ENCODE peak calls at places on chromosomes 13 and 19, in four cellular contexts. J, E, F and U are unnamed samples.

GRCh38 chr19:7533281-7533819 is 2.2 kb upstream of the PNPLA6 start:
- DNase-seq in E (no peak), F (no peak), J (no peak), U (no peak)

GRCh38 chr13:112729408-112729807 is 39.6 kb downstream of the ATP11A start:
- DNase-seq in J (no peak), E (no peak), F (no peak), U (no peak)

GRCh38 chr19:2115911-2116426 is 19.3 kb downstream of the IZUMO4 start:
- DNase-seq in J (no peak), F (no peak), E (no peak), U (no peak)

GRCh38 chr13:79413521-79413920 is 7.5 kb upstream of the RBM26 start:
- DNase-seq in J (peak; percentile 35), F (no peak), E (no peak), U (no peak)

GRCh38 chr13:69704311-69704710 is 403.3 kb upstream of the ATXN8OS start:
- DNase-seq in J (peak; percentile 2), E (no peak), F (no peak), U (peak; percentile 80)

GRCh38 chr13:80363890-80364503 is 23.1 kb upstream of the SPRY2 start:
- DNase-seq in F (peak; percentile 21), J (peak; percentile 5), E (peak; percentile 18), U (no peak)

GRCh38 chr19:43809762-43810696 is 7.8 kb upstream of the LYPD5 start:
- DNase-seq in F (peak; percentile 44), E (peak; percentile 29), J (peak; percentile 60), U (peak; percentile 48)

GRCh38 chr19:1081301-1082164 is 13.6 kb downstream of the POLR2E start:
- DNase-seq in E (no peak), F (no peak), J (no peak), U (no peak)

GRCh38 chr19:57063070-57063469 is 56.7 kb upstream of the USP29 start:
- DNase-seq in F (no peak), E (no peak), J (no peak), U (no peak)

DNA sequence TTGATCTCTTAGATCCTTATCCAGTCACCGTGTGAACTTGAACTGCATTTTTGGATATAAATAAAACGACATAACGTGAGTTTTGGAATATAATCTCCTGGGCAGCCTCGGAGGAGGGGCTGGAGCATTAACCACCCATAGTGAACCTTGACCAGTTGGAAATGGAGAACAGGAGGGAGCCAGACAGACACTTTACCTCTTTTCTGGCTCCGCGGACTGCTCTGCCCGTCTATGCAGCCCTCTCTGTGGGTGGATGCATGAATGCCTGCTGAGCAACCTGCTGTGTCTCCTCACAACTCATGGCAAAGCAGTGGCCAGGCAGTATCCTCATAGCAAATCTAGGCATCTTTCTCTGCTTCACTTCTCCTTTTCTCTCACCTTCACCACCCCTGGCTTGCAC is 10.5 kb upstream of the COG3 start:
- DNase-seq in E (no peak), J (no peak), F (no peak), U (no peak)
- H3K9me3 ChIP-seq in E (peaks cover 8% of the 10 kb centered on the region), J (no peaks in the 10 kb centered on the region), F (no peaks in the 10 kb centered on the region), U (no peaks in the 10 kb centered on the region)

GRCh38 chr13:49554387-49554786 is 31.0 kb downstream of the RCBTB1 start:
- DNase-seq in F (no peak), J (no peak), E (no peak), U (no peak)

GRCh38 chr13:49546559-49546958 is 38.8 kb downstream of the RCBTB1 start:
- DNase-seq in F (no peak), J (no peak), E (no peak), U (no peak)

GRCh38 chr13:49553888-49554287 is 31.5 kb downstream of the RCBTB1 start:
- DNase-seq in F (no peak), J (no peak), E (no peak), U (no peak)

GRCh38 chr13:49549289-49549688 is 36.1 kb downstream of the RCBTB1 start:
- DNase-seq in J (no peak), E (no peak), F (no peak), U (no peak)

GRCh38 chr13:49551245-49551644 is 34.1 kb downstream of the RCBTB1 start:
- DNase-seq in E (no peak), F (no peak), J (no peak), U (no peak)
- H3K9ac ChIP-seq in E (no peak overlapping the region), F (no peak overlapping the region), J (no peak overlapping the region), U (no peak overlapping the region)

GRCh38 chr19:9498183-9498902 is at the start of gene ZNF560:
- DNase-seq in E (no peak), J (peak; percentile 2), F (peak; percentile 11), U (peak; percentile 6)
- H3K9me3 ChIP-seq in E (peaks cover 38% of the 10 kb centered on the region), J (peaks cover 19% of the 10 kb centered on the region), F (peaks cover 4% of the 10 kb centered on the region), U (peaks cover 13% of the 10 kb centered on the region)

DNA sequence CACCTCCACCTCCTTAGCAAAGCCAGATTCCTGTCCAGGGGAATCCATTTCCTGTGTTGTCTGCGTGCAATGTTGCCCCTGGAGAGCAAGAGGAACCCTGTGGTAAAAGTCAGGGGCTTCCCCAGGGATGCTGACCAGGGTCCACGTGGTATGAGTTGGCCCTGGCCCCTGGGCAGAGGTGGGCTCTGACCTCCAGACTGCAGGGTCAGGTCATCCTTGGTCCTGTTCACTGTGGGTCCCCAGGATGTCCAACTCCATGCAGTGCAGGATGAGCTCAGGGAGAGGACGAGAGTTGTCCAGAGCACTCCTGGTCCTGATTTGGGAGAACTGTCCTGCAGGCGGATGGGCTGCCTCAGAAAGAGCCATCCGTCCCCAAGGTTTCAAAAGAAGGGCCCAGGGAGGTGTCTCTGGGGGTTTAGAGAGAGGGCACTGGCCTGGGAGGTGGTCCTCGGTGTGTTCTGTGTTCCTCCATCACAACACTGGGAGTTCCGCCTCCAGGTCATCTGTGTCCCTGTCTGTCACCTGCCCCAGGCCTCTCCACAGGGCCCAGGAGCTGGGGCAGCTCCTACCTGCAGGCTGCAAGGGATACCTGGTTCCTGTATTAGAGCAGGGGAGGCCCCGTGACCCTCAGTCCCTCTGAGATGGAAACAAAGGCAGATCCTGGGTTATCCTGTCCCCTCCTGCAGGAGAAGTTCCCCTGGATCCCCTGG is 1.2 kb upstream of the CEACAM4 start:
- DNase-seq in E (no peak), F (no peak), J (no peak), U (no peak)
- H3K9ac ChIP-seq in E (no peak overlapping the region), F (no peak overlapping the region), J (no peak overlapping the region), U (no peak overlapping the region)

GRCh38 chr13:110620596-110620995 is 5.3 kb downstream of the NAXD start:
- DNase-seq in F (no peak), J (no peak), E (no peak), U (no peak)

GRCh38 chr13:110616103-110617101 is 1.1 kb downstream of the NAXD start:
- DNase-seq in F (peak; percentile 53), E (peak; percentile 26), J (peak; percentile 74), U (peak; percentile 46)

GRCh38 chr13:110617326-110618072 is 2.2 kb downstream of the NAXD start:
- DNase-seq in J (peak; percentile 44), F (no peak), E (peak; percentile 43), U (peak; percentile 77)

GRCh38 chr13:110618780-110619179 is 3.4 kb downstream of the NAXD start:
- DNase-seq in J (no peak), F (no peak), E (no peak), U (no peak)

DNA sequence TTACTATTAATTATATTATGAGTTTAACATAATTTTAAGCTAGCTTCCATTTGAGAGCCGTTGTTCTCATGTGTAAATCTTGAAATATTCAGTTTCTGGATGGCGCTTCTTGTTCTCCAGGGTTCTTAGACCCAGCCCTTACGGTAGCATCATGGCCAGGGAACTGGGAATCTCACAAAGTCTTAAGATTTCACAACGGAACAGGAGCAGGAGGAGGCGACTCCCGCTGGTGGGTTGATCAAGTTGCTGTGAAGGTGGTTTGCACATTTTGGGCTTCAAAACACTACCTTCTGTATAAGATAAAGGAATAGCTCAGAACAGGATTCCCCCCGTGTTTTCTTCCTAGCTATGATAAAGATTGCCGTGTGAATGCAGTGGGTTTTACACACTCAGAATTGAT is 2.8 kb downstream of the NAXD start:
- DNase-seq in F (no peak), J (no peak), E (no peak), U (no peak)
- H3K9me3 ChIP-seq in F (peaks cover 2% of the 10 kb centered on the region), J (peaks cover 5% of the 10 kb centered on the region), E (no peaks in the 10 kb centered on the region), U (no peaks in the 10 kb centered on the region)

GRCh38 chr19:4830332-4830731 is 1.2 kb downstream of the TICAM1 start:
- DNase-seq in F (no peak), E (no peak), J (no peak), U (no peak)
- H3K9ac ChIP-seq in F (peak overlapping the region; percentile 88), E (peak overlapping the region; percentile 83), J (peak overlapping the region; percentile 86), U (peak overlapping the region; percentile 89)